ENCODE peak calls at places on chromosomes 7 and 10, in eight cellular contexts. Y is fibroblast of lung; K is lower lobe of right lung; B is tibial artery; H is PC-9; L is hepatocyte; V is CD4-positive, alpha-beta memory T cell; C is esophagus squamous epithelium. E is an unnamed sample. For H3K36me3 and H3K4me1, the result is how much of the 10 kb centered on the place peaks cover.

GRCh38 chr10:80751940-80752339 is 214.2 kb downstream of the SH2D4B start:
- DNase-seq in Y (no peak), K (no peak), B (no peak), H (no peak), L (no peak), V (no peak), C (no peak), E (no peak)

GRCh38 chr7:122166708-122167107 is 22.7 kb upstream of the AASS start:
- DNase-seq in Y (peak), K (no peak), B (no peak), H (peak), L (peak), V (no peak), C (no peak), E (no peak)

GRCh38 chr7:107966701-107967100 is 36.3 kb downstream of the LAMB1 start:
- DNase-seq in Y (peak), K (no peak), B (no peak), H (peak), L (peak), V (no peak), C (no peak), E (peak)

GRCh38 chr10:71776528-71776927 is 3.2 kb upstream of the VSIR start:
- DNase-seq in Y (no peak), K (peak), B (no peak), H (no peak), L (no peak), V (no peak), C (no peak), E (no peak)

GRCh38 chr10:3433988-3434387 is 261.4 kb upstream of the PITRM1 start:
- DNase-seq in Y (no peak), K (no peak), B (no peak), H (no peak), L (no peak), V (no peak), C (no peak), E (no peak)

GRCh38 chr10:72087392-72087968 is 871 bp downstream of the SPOCK2 start:
- DNase-seq in Y (no peak), K (no peak), B (no peak), H (no peak), L (peak), V (peak), C (no peak), E (no peak)

GRCh38 chr7:132877578-132877977 is 204.3 kb downstream of the CHCHD3 start:
- DNase-seq in Y (no peak), K (no peak), B (no peak), H (no peak), L (no peak), V (no peak), C (no peak), E (no peak)

GRCh38 chr10:100737359-100738054 is 7.9 kb upstream of the PAX2 start:
- DNase-seq in Y (no peak), K (no peak), B (no peak), H (no peak), L (no peak), V (no peak), C (no peak), E (no peak)

GRCh38 chr7:70627488-70627887 is 504.5 kb upstream of the GALNT17 start:
- DNase-seq in Y (no peak), K (no peak), B (no peak), H (no peak), L (no peak), V (no peak), C (no peak), E (no peak)

GRCh38 chr10:91605968-91606367 is 26.9 kb downstream of the PPP1R3C start:
- DNase-seq in Y (no peak), K (no peak), B (no peak), H (no peak), L (no peak), V (no peak), C (no peak), E (no peak)

GRCh38 chr7:46146454-46147255 is 225.6 kb upstream of the IGFBP3 start:
- DNase-seq in Y (peak), K (no peak), B (no peak), H (no peak), L (no peak), V (no peak), C (no peak), E (peak)

GRCh38 chr7:150903627-150904026 is 51.3 kb downstream of the AOC1 start:
- DNase-seq in Y (peak), K (peak), B (no peak), H (peak), L (no peak), V (no peak), C (no peak), E (peak)

GRCh38 chr10:49410365-49411074 is 14.6 kb upstream of the DRGX start:
- DNase-seq in Y (no peak), K (no peak), B (no peak), H (no peak), L (no peak), V (no peak), C (no peak), E (no peak)

GRCh38 chr7:55065079-55065478 is 46.3 kb downstream of the EGFR start:
- DNase-seq in Y (peak), K (no peak), B (peak), H (peak), L (peak), V (no peak), C (no peak), E (no peak)

GRCh38 chr10:77416327-77417135 is 221.1 kb downstream of the KCNMA1 start:
- DNase-seq in Y (peak), K (no peak), B (no peak), H (peak), L (no peak), V (no peak), C (no peak), E (no peak)

GRCh38 chr10:10403762-10404161 is 613.9 kb upstream of the CELF2 start:
- DNase-seq in Y (peak), K (no peak), B (no peak), H (no peak), L (no peak), V (no peak), C (no peak), E (no peak)

GRCh38 chr10:24963646-24964045 is 11.2 kb upstream of the PRTFDC1 start:
- DNase-seq in Y (no peak), K (no peak), B (no peak), H (no peak), L (no peak), V (no peak), C (no peak), E (no peak)

GRCh38 chr10:69359089-69360025 is 57.4 kb downstream of the TACR2 start:
- DNase-seq in Y (peak), K (no peak), B (no peak), H (no peak), L (no peak), V (peak), C (no peak), E (no peak)

GRCh38 chr10:1530871-1531517 is 206.3 kb downstream of the ADARB2 start:
- DNase-seq in Y (no peak), K (no peak), B (no peak), H (no peak), L (no peak), V (no peak), C (no peak), E (no peak)

GRCh38 chr10:88209837-88210552 is 346.6 kb downstream of the PTEN start:
- DNase-seq in Y (peak), K (no peak), B (peak), H (no peak), L (no peak), V (no peak), C (no peak), E (no peak)

GRCh38 chr7:106774768-106775551 is 90.1 kb upstream of the PIK3CG start:
- DNase-seq in Y (peak), K (peak), B (peak), H (no peak), L (no peak), V (no peak), C (no peak), E (no peak)
- H3K4me3 ChIP-seq in Y (no peak), K (no peak), B (no peak), H (peak), L (no peak), V (no peak), C (no peak), E (no peak)

GRCh38 chr10:12238821-12239220 is 42.8 kb downstream of the CDC123 start:
- DNase-seq in Y (no peak), K (no peak), B (no peak), H (no peak), L (no peak), V (no peak), C (no peak), E (no peak)
- H3K36me3 ChIP-seq in Y (under half), K (half or more), B (under half), H (under half), L (under half), V (under half), C (under half), E (under half)

GRCh38 chr10:33660329-33660728 is 325.9 kb upstream of the NRP1 start:
- DNase-seq in Y (no peak), K (no peak), B (no peak), H (no peak), L (no peak), V (no peak), C (no peak), E (no peak)
- H3K4me1 ChIP-seq in Y (under half), K (under half), B (under half), H (under half), L (under half), V (under half), C (under half), E (under half)

DNA sequence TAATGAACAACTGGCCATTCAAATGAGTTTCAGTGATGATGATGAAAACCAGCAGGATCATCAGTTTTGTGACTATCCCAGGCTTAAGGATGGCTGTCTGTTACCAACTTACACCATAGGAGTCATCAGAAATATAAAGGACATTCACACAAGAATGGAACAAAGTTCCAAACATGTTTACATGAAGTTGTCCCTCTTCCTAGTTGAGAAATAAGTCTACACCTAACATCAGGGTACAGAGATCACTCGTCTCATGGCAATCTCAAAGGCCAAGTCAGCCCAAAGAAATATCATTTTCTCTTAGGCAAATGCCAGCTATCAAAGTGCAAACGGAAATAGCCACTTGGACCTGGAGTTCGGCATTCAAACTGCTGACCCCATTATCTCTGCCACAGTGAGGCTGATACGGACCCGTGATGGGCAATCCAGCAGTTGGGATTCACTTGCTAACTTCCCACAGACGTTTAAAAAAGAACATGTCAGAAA is 53.0 kb downstream of the CREB3L2 start:
- DNase-seq in Y (no peak), K (no peak), B (no peak), H (no peak), L (no peak), V (no peak), C (no peak), E (no peak)
- H3K4me3 ChIP-seq in Y (no peak), K (no peak), B (no peak), H (no peak), L (no peak), V (no peak), C (no peak), E (no peak)

GRCh38 chr7:100100420-100101015 is 679 bp downstream of the MCM7 start:
- DNase-seq in Y (peak), K (peak), B (peak), H (peak), L (peak), V (peak), C (peak), E (peak)

GRCh38 chr7:100095704-100096103 is 5.5 kb downstream of the MCM7 start:
- DNase-seq in Y (no peak), K (no peak), B (no peak), H (no peak), L (no peak), V (no peak), C (no peak), E (no peak)

GRCh38 chr7:100101016-100101862 is at the start of the genes AP4M1 and MCM7:
- DNase-seq in Y (peak), K (peak), B (peak), H (peak), L (peak), V (peak), C (peak), E (peak)

GRCh38 chr7:100099452-100099851 is 1.7 kb downstream of the MCM7 start:
- DNase-seq in Y (no peak), K (no peak), B (no peak), H (no peak), L (no peak), V (no peak), C (no peak), E (no peak)

DNA sequence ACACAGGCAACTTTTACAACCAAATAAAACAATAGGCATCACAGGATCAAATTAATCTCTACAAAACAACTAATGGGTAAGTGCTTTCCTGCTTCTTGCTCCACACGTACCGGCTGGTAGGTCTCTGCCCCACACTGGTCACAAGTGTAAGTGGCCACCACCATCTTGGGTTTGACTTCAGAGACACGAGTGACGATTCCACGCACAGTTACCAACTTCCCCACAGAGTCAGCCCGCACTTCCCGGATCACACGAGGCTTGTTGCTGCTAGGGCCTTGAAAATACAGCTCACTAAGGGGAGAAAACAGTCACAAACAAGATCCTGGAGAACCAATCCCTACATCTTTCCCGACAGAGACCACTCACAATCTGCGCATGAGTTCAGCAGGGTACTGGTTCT is 2.3 kb downstream of the MCM7 start:
- DNase-seq in Y (no peak), K (no peak), B (no peak), H (no peak), L (no peak), V (no peak), C (no peak), E (no peak)
- H3K36me3 ChIP-seq in Y (under half), K (half or more), B (half or more), H (under half), L (under half), V (half or more), C (under half), E (under half)

GRCh38 chr7:50329775-50330174 is 25.3 kb downstream of the IKZF1 start:
- DNase-seq in Y (no peak), K (no peak), B (no peak), H (no peak), L (no peak), V (peak), C (no peak), E (no peak)

GRCh38 chr7:50324113-50324512 is 19.6 kb downstream of the IKZF1 start:
- DNase-seq in Y (no peak), K (no peak), B (no peak), H (no peak), L (no peak), V (peak), C (no peak), E (no peak)

GRCh38 chr7:50330254-50330653 is 25.7 kb downstream of the IKZF1 start:
- DNase-seq in Y (no peak), K (no peak), B (no peak), H (no peak), L (no peak), V (no peak), C (no peak), E (no peak)

GRCh38 chr7:50330701-50331100 is 26.2 kb downstream of the IKZF1 start:
- DNase-seq in Y (no peak), K (no peak), B (no peak), H (no peak), L (no peak), V (peak), C (no peak), E (no peak)

DNA sequence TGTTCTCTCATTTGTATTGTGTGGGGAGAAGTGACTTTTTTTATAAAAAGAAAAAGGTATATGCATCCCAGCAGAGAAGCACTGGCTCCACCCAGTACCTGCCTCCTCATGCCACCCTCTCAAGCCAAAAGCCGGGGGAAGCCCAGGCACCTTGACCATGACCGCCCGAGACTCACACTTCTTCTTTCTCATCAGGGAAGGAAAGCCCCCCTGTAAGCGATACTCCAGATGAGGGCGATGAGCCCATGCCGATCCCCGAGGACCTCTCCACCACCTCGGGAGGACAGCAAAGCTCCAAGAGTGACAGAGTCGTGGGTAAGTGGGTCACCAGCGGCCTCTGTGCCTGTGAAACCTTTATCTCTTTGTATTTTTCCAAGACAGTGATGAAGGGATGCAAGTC is 22.9 kb downstream of the IKZF1 start:
- DNase-seq in Y (no peak), K (no peak), B (no peak), H (no peak), L (no peak), V (peak), C (no peak), E (no peak)
- H3K4me1 ChIP-seq in Y (under half), K (under half), B (under half), H (under half), L (under half), V (half or more), C (under half), E (under half)

DNA sequence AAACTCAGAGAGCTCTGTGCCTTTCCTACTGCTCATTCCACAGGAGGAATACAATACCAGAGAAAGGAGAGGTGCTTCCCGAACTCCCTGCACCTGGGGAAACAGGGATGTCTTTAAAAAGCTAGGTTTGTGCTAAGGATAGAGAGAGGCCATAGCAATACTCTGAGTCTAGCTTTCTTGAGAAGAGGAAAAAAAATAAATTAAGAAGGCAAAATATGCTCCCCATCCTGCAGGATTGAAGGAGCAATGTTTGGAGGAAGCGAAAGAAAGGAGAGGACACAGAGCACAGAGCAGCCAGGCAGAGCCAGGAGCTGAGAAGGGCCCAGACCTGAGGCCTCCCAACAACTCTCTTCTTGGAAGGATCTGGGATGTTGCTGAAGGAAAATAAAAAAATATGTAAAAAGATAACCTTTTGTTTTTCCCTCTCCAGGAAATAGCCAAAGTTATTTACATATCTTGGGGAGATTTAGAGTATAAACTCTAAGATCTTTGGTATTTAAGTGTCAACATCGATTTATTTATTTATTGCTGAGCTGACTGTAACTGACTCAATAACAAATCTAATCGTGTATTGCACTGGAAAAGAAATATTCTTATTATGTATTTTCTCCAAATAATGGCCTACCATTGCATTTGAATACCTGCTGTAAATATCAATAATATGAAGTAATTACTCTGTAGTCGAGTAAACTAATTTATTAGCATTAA is 1.6 kb upstream of the HOXA11 start:
- DNase-seq in Y (no peak), K (no peak), B (peak), H (no peak), L (no peak), V (no peak), C (no peak), E (peak)
- H3K4me3 ChIP-seq in Y (no peak), K (no peak), B (no peak), H (no peak), L (peak), V (no peak), C (no peak), E (no peak)

GRCh38 chr10:73238990-73239566 is 8.0 kb downstream of the DNAJC9 start:
- DNase-seq in Y (no peak), K (no peak), B (no peak), H (no peak), L (no peak), V (no peak), C (no peak), E (no peak)

GRCh38 chr10:73234695-73235094 is 12.4 kb downstream of the DNAJC9 start:
- DNase-seq in Y (no peak), K (no peak), B (no peak), H (no peak), L (no peak), V (no peak), C (no peak), E (no peak)

GRCh38 chr10:73229567-73229966 is 17.5 kb downstream of the DNAJC9 start:
- DNase-seq in Y (no peak), K (no peak), B (no peak), H (no peak), L (no peak), V (no peak), C (no peak), E (no peak)

GRCh38 chr10:73232887-73233286 is 14.2 kb downstream of the DNAJC9 start:
- DNase-seq in Y (no peak), K (no peak), B (no peak), H (no peak), L (no peak), V (no peak), C (no peak), E (no peak)

GRCh38 chr10:73233883-73234282 is 13.2 kb downstream of the DNAJC9 start:
- DNase-seq in Y (no peak), K (no peak), B (no peak), H (no peak), L (no peak), V (no peak), C (no peak), E (no peak)
- H3K36me3 ChIP-seq in Y (under half), K (half or more), B (under half), H (under half), L (under half), V (under half), C (under half), E (under half)

E was measured in ascending aorta.